ENCODE peak calls at places on chromosomes 2 and 18, in six cellular contexts. L is fibroblast of lung; O is mucosa of descending colon; X is WERI-Rb-1; N is GM13977; G is activated CD8-positive, alpha-beta T cell treated with anti-CD3 and anti-CD28 coated beads for 36 hours. U is an unnamed sample.

GRCh38 chr2:109489296-109489695 is 124.5 kb downstream of the SEPTIN10 start:
- DNase-seq in L (no peak), G (no peak), X (no peak), N (no peak), O (no peak), U (no peak)

GRCh38 chr18:46771141-46771540 is 14.3 kb upstream of the ST8SIA5 start:
- DNase-seq in L (peak), X (no peak), N (no peak), G (no peak), O (no peak), U (no peak)

GRCh38 chr18:48922801-48923730 is 27.7 kb downstream of the SMAD7 start:
- DNase-seq in L (peak), O (peak), N (no peak), G (no peak), X (no peak), U (no peak)

GRCh38 chr2:222592176-222592575 is 63.7 kb downstream of the FARSB start:
- DNase-seq in O (no peak), X (no peak), N (no peak), G (no peak), L (no peak), U (no peak)

GRCh38 chr2:37604716-37605115 is 66.7 kb downstream of the CDC42EP3 start:
- DNase-seq in G (no peak), L (no peak), O (no peak), X (no peak), N (no peak), U (no peak)

GRCh38 chr2:139872503-139872902 is 1092.3 kb upstream of the NXPH2 start:
- DNase-seq in O (no peak), X (no peak), G (no peak), N (no peak), L (no peak), U (no peak)

GRCh38 chr2:126921066-126921465 is 22.4 kb downstream of the TEX51 start:
- DNase-seq in N (no peak), G (no peak), O (no peak), L (no peak), X (no peak), U (no peak)

GRCh38 chr18:7946724-7947377 is 379.7 kb downstream of the PTPRM start:
- DNase-seq in O (peak), G (no peak), X (no peak), N (no peak), L (peak), U (no peak)

GRCh38 chr18:46264255-46264654 is 160.1 kb downstream of the HAUS1 start:
- DNase-seq in N (peak), X (no peak), O (no peak), G (no peak), L (no peak), U (no peak)

DNA sequence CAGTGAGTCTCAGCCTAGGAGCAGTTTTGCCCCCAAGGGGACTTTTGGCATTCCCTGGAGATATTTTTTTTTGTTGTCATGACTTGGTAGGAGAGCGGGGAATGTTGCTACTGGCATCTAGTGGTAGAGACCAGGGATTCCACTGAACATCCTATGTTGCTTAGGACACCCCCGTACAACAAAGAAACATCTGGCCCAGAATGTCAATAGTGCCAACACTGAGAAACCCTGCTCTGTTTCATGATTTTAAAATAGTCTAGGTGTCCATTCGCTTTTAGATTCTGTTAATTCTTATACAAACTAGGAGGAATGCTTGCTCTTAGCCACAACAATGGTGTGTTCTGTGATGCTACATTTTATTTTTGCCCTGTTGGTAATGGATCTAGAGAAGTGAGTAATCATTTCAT is 225.8 kb upstream of the SIX3 start:
- DNase-seq in N (no peak), L (peak), G (no peak), O (no peak), X (peak), U (peak)
- TF ChIP-seq CTCF in N (peak), L (peak), G (no peak), O (no peak), X (peak), U (peak)

DNA sequence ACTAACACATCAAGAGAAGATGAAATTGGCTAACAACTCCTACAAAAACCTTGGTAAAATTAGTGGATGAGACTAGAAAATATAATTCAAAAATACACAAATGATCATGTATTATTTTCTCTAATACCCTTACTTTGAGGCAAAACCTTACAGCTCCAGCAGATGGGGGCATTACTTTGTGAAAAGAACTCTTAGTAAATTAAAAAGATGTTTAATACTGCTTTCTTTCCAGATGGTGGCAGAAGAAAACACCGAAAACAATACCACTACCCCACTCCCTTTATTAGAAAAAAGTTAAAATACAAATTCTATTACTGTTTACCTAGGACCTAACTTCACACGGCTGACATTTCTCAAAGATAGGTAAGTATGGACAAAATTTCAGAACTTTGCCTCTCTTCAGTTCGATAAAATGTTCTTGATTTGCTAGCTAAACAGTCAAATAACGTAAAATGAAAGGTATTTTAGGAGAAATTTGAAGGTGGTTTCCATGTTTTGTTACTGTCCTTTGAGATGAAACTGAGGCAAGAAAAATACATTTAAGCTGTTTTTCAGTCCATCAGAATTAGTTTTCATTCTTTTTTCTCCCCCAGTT is 30.6 kb downstream of the ORC4 start:
- DNase-seq in N (peak), O (no peak), L (peak), G (peak), X (no peak), U (peak)
- TF ChIP-seq CTCF in N (peak), O (no peak), L (peak), G (peak), X (peak), U (peak)

GRCh38 chr2:88188741-88189140 is 18.6 kb downstream of the THNSL2 start:
- DNase-seq in L (peak), N (no peak), X (no peak), O (no peak), G (no peak), U (no peak)

GRCh38 chr2:88185480-88185879 is 15.3 kb downstream of the THNSL2 start:
- DNase-seq in G (no peak), X (no peak), N (no peak), O (no peak), L (no peak), U (no peak)

GRCh38 chr2:88187038-88187676 is 17.0 kb downstream of the THNSL2 start:
- DNase-seq in G (peak), X (peak), N (peak), O (peak), L (peak), U (peak)

GRCh38 chr2:88190808-88191721 is 20.9 kb downstream of the THNSL2 start:
- DNase-seq in O (no peak), X (peak), G (peak), N (peak), L (peak), U (peak)

DNA sequence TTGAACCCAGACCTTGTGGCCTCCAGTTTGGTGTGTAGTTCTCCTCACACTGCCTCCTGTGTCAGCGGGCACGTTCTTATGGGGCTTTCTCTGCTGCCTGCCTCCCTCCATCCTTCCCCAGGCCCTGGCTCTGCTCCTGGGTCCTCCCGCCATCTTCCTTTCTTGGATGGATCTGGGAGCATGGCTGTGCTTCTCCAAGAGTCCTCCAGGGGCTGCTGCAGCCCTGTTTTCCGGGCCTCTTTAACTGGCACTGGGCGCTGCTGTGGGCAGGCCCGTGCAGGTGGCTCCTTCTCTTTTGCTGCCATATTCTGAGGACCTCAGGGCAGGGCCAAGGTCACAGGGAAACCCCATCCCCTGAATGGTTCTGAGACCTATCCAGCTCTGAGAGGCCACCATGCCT is 17.8 kb downstream of the THNSL2 start:
- DNase-seq in N (no peak), X (no peak), O (no peak), L (no peak), G (no peak), U (no peak)
- TF ChIP-seq CTCF in N (peak), X (peak), O (no peak), L (no peak), G (no peak), U (peak)

DNA sequence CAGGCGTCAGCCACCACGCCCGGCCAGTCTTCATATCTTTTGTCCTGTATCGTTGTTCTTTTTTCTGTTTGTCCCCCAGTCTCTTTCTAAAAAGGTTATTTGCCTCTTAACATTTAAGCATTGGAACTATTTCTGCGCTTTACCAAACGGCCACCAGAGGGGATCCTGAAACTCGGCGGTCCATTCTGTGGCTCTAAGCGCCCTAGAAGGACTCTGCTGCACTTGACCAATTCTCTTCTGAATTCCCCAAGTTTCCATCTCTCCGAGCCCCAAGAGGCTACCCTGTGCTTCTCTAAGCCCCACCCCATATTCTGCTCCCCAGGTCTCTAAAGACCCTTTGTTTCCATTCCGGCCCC is 33.1 kb upstream of the REG3G start:
- DNase-seq in X (peak), N (peak), O (no peak), G (no peak), L (no peak), U (no peak)
- TF ChIP-seq CTCF in X (peak), N (peak), O (no peak), G (no peak), L (no peak), U (peak)

DNA sequence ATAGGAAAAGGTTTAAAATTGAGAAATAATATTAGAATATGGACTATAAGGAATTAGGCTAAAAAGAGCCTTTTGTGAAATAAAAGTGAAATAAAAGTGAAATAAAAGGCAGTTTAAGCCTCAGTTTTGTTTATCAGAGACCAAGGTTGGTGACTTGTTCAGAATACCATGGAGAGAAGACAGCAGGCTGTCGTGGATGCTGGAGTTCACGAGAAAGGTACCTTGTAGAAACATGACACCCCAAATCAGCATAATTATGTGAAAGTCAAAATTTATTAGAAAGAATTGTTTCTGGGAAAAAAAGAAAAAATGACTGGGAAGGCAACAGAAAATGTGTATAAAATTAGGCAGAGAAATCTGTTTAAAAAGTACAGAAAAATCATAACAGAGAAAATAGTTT is 46.5 kb upstream of the SPAG16 start:
- DNase-seq in X (no peak), L (no peak), N (no peak), G (no peak), O (no peak), U (no peak)
- TF ChIP-seq CTCF in X (no peak), L (no peak), N (no peak), G (no peak), O (no peak), U (no peak)

U was measured in OCI-LY7.